ENCODE peak calls at places on chromosomes 3 and 15, in five cellular contexts. J is hepatocyte, O is Peyer's patch, F is A549, C is breast epithelium. Z is an unnamed sample.

GRCh38 chr15:42355291-42355690 is 4.0 kb upstream of the CAPN3 start:
- DNase-seq in J (no peak), O (no peak), F (no peak), C (no peak), Z (no peak)

GRCh38 chr3:156725706-156726105 is 51.3 kb downstream of the TIPARP start:
- DNase-seq in J (peak), O (no peak), F (no peak), C (no peak), Z (no peak)

GRCh38 chr3:127751782-127752181 is 70.5 kb downstream of the MGLL start:
- DNase-seq in J (no peak), O (no peak), F (no peak), C (no peak), Z (no peak)

GRCh38 chr3:43181202-43181910 is 75.5 kb upstream of the POMGNT2 start:
- DNase-seq in J (no peak), O (peak), F (no peak), C (no peak), Z (no peak)

GRCh38 chr15:91521996-91522395 is 331.5 kb upstream of the SLCO3A1 start:
- DNase-seq in J (no peak), O (no peak), F (no peak), C (no peak), Z (no peak)

GRCh38 chr3:71646971-71647370 is 63.4 kb upstream of the FOXP1 start:
- DNase-seq in J (no peak), O (no peak), F (no peak), C (no peak), Z (no peak)

GRCh38 chr3:50442940-50443579 is 60.4 kb downstream of the CACNA2D2 start:
- DNase-seq in J (no peak), O (no peak), F (no peak), C (no peak), Z (no peak)

GRCh38 chr3:42683875-42684593 is 1.3 kb upstream of the KLHL40 start:
- DNase-seq in J (peak), O (peak), F (peak), C (peak), Z (no peak)

GRCh38 chr3:156803949-156804741 is 22.0 kb upstream of the LEKR1 start:
- DNase-seq in J (no peak), O (no peak), F (no peak), C (no peak), Z (no peak)

GRCh38 chr15:62119224-62119925 is 45.7 kb downstream of the C2CD4B start:
- DNase-seq in J (peak), O (peak), F (peak), C (no peak), Z (peak)
- TF ChIP-seq CTCF in J (no peak), O (peak), F (no peak), C (no peak), Z (peak)

GRCh38 chr3:82475306-82475705 is 713.9 kb upstream of the GBE1 start:
- DNase-seq in J (no peak), O (no peak), F (no peak), C (no peak), Z (no peak)
- H3K27ac ChIP-seq in J (no peak), O (no peak), F (no peak), C (no peak), Z (no peak)

DNA sequence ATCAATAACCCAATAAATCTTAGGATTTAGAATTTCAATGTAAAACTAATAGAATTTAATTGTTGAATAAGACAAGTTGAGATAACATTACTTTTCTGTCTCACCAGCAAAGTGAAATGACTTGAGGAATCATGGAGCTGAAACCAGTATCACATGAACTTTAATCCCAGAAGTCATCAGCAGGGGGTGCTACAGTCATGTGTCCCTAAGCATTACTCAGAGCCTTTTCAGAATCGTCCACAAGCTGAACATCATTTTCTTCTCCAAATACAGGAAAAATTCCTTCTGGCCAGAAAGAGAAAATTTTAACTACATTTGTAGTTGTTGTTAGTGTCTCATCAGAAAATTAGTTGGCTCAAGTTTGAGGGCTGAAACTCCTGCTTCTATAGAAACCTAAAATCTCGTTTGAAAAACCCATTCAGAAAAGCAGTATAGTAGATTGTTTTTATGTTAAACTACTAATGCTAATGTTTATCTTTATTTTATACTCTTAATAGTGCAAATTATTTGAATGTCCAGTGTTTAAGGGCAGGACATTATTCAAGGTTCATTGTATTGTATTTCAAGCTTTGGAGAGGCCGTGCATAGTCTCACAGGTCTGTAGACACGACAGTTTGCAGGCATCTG is 384.1 kb downstream of the PLOD2 start:
- DNase-seq in J (peak), O (peak), F (peak), C (no peak), Z (peak)
- TF ChIP-seq CTCF in J (peak), O (peak), F (peak), C (no peak), Z (peak)

GRCh38 chr3:4820296-4821121 is 158.7 kb upstream of the BHLHE40 start:
- DNase-seq in J (no peak), O (no peak), F (no peak), C (no peak), Z (no peak)
- H3K27ac ChIP-seq in J (no peak), O (no peak), F (peak), C (no peak), Z (no peak)

GRCh38 chr3:133910422-133910821 is 14.7 kb upstream of the RAB6B start:
- DNase-seq in J (no peak), O (no peak), F (no peak), C (no peak), Z (no peak)
- TF ChIP-seq CTCF in J (no peak), O (no peak), F (no peak), C (no peak), Z (no peak)

DNA sequence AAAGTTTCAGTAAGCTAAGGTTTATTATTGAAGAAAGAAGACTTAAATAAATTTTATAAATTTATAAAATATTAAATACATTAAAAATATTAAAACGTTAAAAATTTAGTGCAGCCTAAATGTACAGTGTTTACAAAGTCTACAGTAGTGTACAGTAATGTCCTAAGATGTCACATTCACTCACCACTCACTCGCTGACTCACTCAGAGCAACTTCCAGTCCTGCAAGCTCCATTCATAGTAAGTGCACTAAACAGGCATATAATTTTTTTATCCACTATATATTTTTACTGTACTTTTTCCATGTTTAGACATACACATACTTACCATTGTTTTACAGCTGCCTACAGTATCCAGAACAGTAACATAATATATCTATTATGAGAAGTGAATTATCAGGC is 51.5 kb downstream of the TJP1 start:
- DNase-seq in J (no peak), O (no peak), F (no peak), C (no peak), Z (no peak)
- H3K27ac ChIP-seq in J (no peak), O (no peak), F (no peak), C (no peak), Z (no peak)

GRCh38 chr3:193590088-193590856 is 2.7 kb upstream of the OPA1 start:
- DNase-seq in J (peak), O (no peak), F (no peak), C (no peak), Z (no peak)

GRCh38 chr3:193594946-193595689 is 2.1 kb downstream of the OPA1 start:
- DNase-seq in J (no peak), O (no peak), F (no peak), C (no peak), Z (no peak)

GRCh38 chr3:193593666-193594025 is 638 bp downstream of the OPA1 start:
- DNase-seq in J (peak), O (no peak), F (peak), C (no peak), Z (no peak)

GRCh38 chr3:193595939-193596487 is 3.0 kb downstream of the OPA1 start:
- DNase-seq in J (no peak), O (no peak), F (no peak), C (no peak), Z (no peak)

DNA sequence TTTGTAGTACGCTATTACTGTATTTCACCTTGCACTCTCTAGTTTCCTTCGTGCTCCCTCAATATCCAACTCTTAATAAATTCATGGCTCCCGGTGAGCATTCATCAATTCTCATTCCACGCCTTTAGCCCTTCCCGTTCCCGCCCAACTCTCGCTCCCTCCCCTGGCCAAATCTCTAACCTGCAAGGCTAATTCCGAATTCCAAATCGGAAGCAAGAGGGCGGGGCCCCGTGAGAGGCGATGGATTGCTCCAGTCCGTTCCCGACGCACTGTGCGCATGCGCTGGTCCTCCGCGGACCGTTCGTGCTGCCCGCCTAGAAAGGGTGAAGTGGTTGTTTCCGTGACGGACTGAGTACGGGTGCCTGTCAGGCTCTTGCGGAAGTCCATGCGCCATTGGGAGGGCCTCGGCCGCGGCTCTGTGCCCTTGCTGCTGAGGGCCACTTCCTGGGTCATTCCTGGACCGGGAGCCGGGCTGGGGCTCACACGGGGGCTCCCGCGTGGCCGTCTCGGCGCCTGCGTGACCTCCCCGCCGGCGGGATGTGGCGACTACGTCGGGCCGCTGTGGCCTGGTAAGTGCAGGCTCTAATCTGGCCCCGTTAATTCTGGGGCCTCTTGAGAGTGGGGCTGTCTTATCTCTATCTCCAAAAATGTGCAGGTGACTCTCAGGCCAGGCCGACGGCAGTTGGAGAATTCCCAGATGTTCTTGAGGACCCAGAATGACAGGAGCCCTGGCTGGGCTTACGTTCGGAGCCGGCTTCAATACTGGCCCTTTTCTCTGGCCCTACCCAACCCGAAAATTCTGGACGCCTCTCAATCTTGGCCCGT is at the start of gene OPA1:
- DNase-seq in J (peak), O (peak), F (peak), C (peak), Z (peak)
- TF ChIP-seq CTCF in J (peak), O (peak), F (no peak), C (no peak), Z (peak)

GRCh38 chr3:181278468-181279238 is 289.1 kb upstream of the DNAJC19 start:
- DNase-seq in J (no peak), O (no peak), F (no peak), C (no peak), Z (no peak)
- H3K27ac ChIP-seq in J (no peak), O (no peak), F (no peak), C (no peak), Z (no peak)

Z was measured in heart right ventricle.